ENCODE peak calls at places on chromosomes 12 and 14, in four cellular contexts. H is endodermal cell, T is H9, S is psoas muscle. W is an unnamed sample.
A peak's percentile ranks its signal among the peaks of the same experiment; 100 is the strongest.

GRCh38 chr12:37543131-37543965 is 773.2 kb upstream of the ALG10B start:
- DNase-seq in H (no peak), T (no peak), S (no peak), W (no peak)

GRCh38 chr12:72380441-72380840 is 108.3 kb downstream of the TRHDE start:
- DNase-seq in H (no peak), T (no peak), S (no peak), W (no peak)

GRCh38 chr12:121203482-121203881 is 6.4 kb upstream of the P2RX4 start:
- DNase-seq in H (no peak), T (no peak), S (no peak), W (no peak)

GRCh38 chr14:93094121-93094918 is 21.4 kb downstream of the ITPK1 start:
- DNase-seq in H (no peak), T (no peak), S (no peak), W (no peak)

GRCh38 chr12:123867141-123867540 is 105.0 kb downstream of the DNAH10 start:
- DNase-seq in H (no peak), T (no peak), S (no peak), W (no peak)

GRCh38 chr14:101965796-101966718 is 1.7 kb downstream of the DYNC1H1 start:
- DNase-seq in H (no peak), T (no peak), S (no peak), W (no peak)

GRCh38 chr12:8742501-8742900 is 44.7 kb downstream of the RIMKLB start:
- DNase-seq in H (no peak), T (no peak), S (no peak), W (no peak)

GRCh38 chr12:9799961-9800360 is 27.3 kb upstream of the KLRF1 start:
- DNase-seq in H (no peak), T (no peak), S (no peak), W (no peak)

GRCh38 chr14:100873083-100873482 is 30.4 kb downstream of the RTL1 start:
- DNase-seq in H (no peak), T (no peak), S (peak; percentile 13), W (no peak)

GRCh38 chr14:62847168-62847567 is 198.1 kb downstream of the KCNH5 start:
- DNase-seq in H (no peak), T (no peak), S (no peak), W (no peak)

GRCh38 chr14:83940253-83940652 is 1589.7 kb upstream of the FLRT2 start:
- DNase-seq in H (no peak), T (no peak), S (no peak), W (no peak)

GRCh38 chr12:130031571-130032189 is 127.9 kb upstream of the TMEM132D start:
- DNase-seq in H (peak; percentile 99), T (peak; percentile 91), S (no peak), W (peak; percentile 68)

GRCh38 chr14:76320975-76321374 is 55.0 kb upstream of the ESRRB start:
- DNase-seq in H (no peak), T (no peak), S (no peak), W (no peak)

GRCh38 chr12:115305867-115306266 is 621.9 kb upstream of the TBX3 start:
- DNase-seq in H (no peak), T (no peak), S (no peak), W (no peak)

GRCh38 chr12:93571854-93572711 is at the start of gene SOCS2:
- DNase-seq in H (peak; percentile 90), T (peak; percentile 69), S (peak; percentile 50), W (no peak)

GRCh38 chr12:93572712-93573551 is 457 bp downstream of the SOCS2 start:
- DNase-seq in H (peak; percentile 89), T (peak; percentile 64), S (peak; percentile 67), W (no peak)

GRCh38 chr12:93570552-93571359 is 1.7 kb upstream of the SOCS2 start:
- DNase-seq in H (peak; percentile 97), T (peak; percentile 95), S (peak; percentile 96), W (peak; percentile 97)

GRCh38 chr12:93569656-93570551 is 2.6 kb upstream of the SOCS2 start:
- DNase-seq in H (peak; percentile 98), T (peak; percentile 94), S (peak; percentile 90), W (peak; percentile 87)

DNA sequence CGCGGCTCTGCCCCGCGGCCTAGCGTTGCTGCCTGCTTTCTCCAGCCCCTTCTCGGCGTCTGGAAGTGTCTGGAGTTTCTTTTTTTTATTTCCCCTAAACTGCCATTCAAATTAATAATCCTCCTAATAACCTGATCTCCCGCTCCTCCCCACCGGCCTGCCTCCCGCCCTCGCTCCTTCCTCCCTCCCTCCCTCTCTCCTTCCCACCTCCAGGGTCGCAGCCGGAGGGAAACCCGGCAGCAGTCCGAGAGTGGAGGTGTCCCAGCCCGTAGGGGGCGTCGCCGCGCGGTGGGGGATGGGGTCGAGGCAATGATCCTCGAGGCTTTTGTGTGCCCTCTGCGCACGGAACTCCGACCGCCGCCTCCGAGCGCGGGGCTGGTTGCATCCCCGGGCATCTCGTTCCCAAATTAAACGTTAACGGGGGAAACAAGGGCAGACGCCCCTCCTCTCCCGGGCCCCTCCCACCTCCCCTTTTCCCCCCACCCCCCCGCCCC is 1.1 kb upstream of the SOCS2 start:
- DNase-seq in H (peak; percentile 99), T (peak; percentile 94), S (peak; percentile 79), W (peak; percentile 75)
- TF ChIP-seq CTCF in H (peak; percentile 64), T (peak; percentile 49), S (no peak), W (peak; percentile 60)

DNA sequence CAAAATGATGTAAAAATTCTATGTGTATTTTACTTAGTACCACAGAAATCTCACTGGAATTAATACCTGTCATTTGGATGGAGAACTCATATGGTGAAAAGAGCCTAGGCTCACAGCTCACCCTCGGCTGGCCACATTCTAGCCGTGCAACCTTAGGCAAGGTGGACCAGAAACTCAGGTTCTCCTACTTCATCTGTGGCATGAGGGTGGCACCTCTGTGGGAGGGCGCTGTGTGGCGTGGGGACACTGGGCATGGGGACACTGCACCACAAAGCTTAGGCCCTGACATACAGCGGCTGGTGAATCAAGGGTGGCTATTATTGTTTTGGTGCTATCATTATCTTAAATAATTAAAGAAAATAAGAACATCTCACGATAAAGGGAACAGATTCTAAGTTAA is 47.1 kb downstream of the EML1 start:
- DNase-seq in H (no peak), T (no peak), S (no peak), W (no peak)
- H3K9me3 ChIP-seq in H (no peaks in the 10 kb centered on the region), T (no peaks in the 10 kb centered on the region), S (no peaks in the 10 kb centered on the region), W (no peaks in the 10 kb centered on the region)

GRCh38 chr12:70667253-70667652 is 30.0 kb upstream of the PTPRB start:
- DNase-seq in H (no peak), T (no peak), S (no peak), W (no peak)

GRCh38 chr12:70664463-70664862 is 27.2 kb upstream of the PTPRB start:
- DNase-seq in H (peak; percentile 59), T (peak; percentile 45), S (no peak), W (no peak)

GRCh38 chr12:70670948-70671347 is 33.7 kb upstream of the PTPRB start:
- DNase-seq in H (no peak), T (no peak), S (no peak), W (no peak)

GRCh38 chr12:70663838-70664237 is 26.6 kb upstream of the PTPRB start:
- DNase-seq in H (no peak), T (no peak), S (no peak), W (no peak)

GRCh38 chr12:70666364-70666763 is 29.1 kb upstream of the PTPRB start:
- DNase-seq in H (no peak), T (no peak), S (no peak), W (no peak)
- TF ChIP-seq CTCF in H (no peak), T (no peak), S (no peak), W (no peak)

GRCh38 chr12:12236896-12237295 is 29.9 kb downstream of the LRP6 start:
- DNase-seq in H (peak; percentile 67), T (no peak), S (no peak), W (no peak)

GRCh38 chr12:12240671-12241345 is 26.0 kb downstream of the LRP6 start:
- DNase-seq in H (no peak), T (no peak), S (no peak), W (no peak)

GRCh38 chr12:12244341-12244740 is 22.5 kb downstream of the LRP6 start:
- DNase-seq in H (no peak), T (no peak), S (no peak), W (no peak)

GRCh38 chr12:12238605-12239004 is 28.2 kb downstream of the LRP6 start:
- DNase-seq in H (no peak), T (no peak), S (no peak), W (no peak)

DNA sequence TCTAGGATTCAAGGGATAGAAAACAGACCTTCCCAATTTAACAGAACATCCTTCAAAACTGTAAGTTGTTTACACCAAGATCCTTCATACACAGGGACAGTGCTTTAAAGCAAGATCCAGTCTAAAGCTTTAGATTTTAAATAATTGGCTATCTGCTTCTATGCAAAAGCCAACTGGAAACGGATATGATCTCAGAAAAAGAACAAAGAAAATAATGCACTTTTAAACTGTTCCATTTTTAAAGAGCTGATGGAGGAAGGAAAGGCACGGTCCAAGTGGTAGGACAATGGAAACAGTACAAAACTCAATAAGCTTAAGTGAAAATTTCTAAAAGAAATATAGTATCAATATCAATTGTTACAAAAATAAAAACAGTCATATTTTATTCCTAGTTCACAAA is 27.7 kb downstream of the LRP6 start:
- DNase-seq in H (no peak), T (no peak), S (no peak), W (no peak)
- H3K9me3 ChIP-seq in H (peaks cover 11% of the 10 kb centered on the region), T (no peaks in the 10 kb centered on the region), S (no peaks in the 10 kb centered on the region), W (no peaks in the 10 kb centered on the region)

DNA sequence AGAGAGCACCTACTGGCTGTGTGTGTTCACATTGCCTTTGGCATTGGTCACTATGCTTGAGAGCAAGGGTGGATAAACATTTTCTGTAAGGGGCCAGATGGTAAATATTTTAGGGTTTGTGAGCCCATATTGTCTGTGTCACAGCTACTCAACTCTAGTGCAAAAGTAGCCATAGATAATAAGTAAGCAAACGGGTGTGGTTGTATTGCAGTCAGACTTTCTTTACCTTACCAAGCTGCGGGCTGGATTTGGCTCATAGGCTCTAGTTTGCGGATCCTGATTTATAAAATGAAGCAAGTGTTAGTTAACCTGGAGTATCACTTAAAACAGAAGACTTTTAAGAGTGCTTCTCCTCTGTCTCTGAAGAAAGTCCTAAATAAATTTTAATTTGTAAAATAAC is 169.0 kb downstream of the KICS2 start:
- DNase-seq in H (no peak), T (no peak), S (no peak), W (no peak)
- TF ChIP-seq CTCF in H (no peak), T (no peak), S (no peak), W (no peak)

DNA sequence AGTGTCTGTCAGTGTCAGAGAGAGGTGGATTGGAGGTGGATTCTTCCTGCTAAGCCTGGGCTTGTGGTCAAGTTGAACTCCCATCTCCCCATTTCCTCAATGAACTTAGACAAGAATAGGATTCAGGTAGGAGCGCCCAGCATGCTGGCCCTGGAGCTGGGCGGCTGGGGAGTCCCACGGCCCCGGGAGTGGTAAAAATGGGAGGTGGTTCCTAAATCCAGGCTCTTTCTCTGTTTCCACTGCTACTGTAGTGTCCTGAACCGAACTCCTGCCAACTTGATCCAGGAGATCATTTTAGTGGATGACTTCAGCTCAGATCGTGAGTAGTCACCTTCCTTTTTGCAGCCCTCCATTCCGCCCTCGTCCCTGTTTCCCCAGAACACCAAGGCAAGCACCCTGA is 65.1 kb downstream of the GALNT16 start:
- DNase-seq in H (no peak), T (no peak), S (no peak), W (no peak)
- H3K9me3 ChIP-seq in H (no peaks in the 10 kb centered on the region), T (no peaks in the 10 kb centered on the region), S (no peaks in the 10 kb centered on the region), W (no peaks in the 10 kb centered on the region)

GRCh38 chr12:105273601-105274000 is 37.6 kb upstream of the APPL2 start:
- DNase-seq in H (no peak), T (no peak), S (no peak), W (no peak)

GRCh38 chr12:105272814-105273416 is 36.9 kb upstream of the APPL2 start:
- DNase-seq in H (no peak), T (no peak), S (no peak), W (no peak)

GRCh38 chr12:105278043-105278697 is 42.2 kb upstream of the APPL2 start:
- DNase-seq in H (no peak), T (no peak), S (no peak), W (no peak)

GRCh38 chr12:105274571-105274970 is 38.6 kb upstream of the APPL2 start:
- DNase-seq in H (no peak), T (no peak), S (no peak), W (no peak)

GRCh38 chr12:105275997-105276760 is 40.2 kb upstream of the APPL2 start:
- DNase-seq in H (no peak), T (no peak), S (no peak), W (no peak)
- TF ChIP-seq CTCF in H (no peak), T (no peak), S (no peak), W (no peak)

W was measured in right atrium auricular region.